ENCODE peak calls at places on chromosomes 2 and 18, in nine cellular contexts. M is skeletal muscle cell, H is Kasumi-1, D is NCI-H510A, O is HepG2, U is germinal center, F is HT1080, Z is HuH-7.5, G is RCC 7860. C is an unnamed sample.
A peak's percentile ranks its signal among the peaks of the same experiment; 100 is the strongest.

GRCh38 chr2:105454801-105455485 is 56.1 kb upstream of the FHL2 start:
- DNase-seq in O (peak; percentile 55), U (peak; percentile 25), M (peak; percentile 91), F (peak; percentile 68), H (peak; percentile 72), Z (no peak), D (no peak), G (peak; percentile 82), C (no peak)

GRCh38 chr2:127695491-127696472 is 5.5 kb upstream of the SFT2D3 start:
- DNase-seq in O (no peak), M (no peak), G (peak; percentile 96), F (peak; percentile 49), U (peak; percentile 64), H (no peak), D (peak; percentile 17), Z (no peak), C (no peak)

GRCh38 chr2:101064868-101065549 is 62.9 kb downstream of the RPL31 start:
- DNase-seq in U (no peak), H (no peak), Z (peak; percentile 31), O (peak; percentile 98), M (no peak), D (peak; percentile 27), F (peak; percentile 90), G (peak; percentile 81), C (no peak)

GRCh38 chr2:180246281-180246680 is 239.2 kb upstream of the CWC22 start:
- DNase-seq in G (no peak), M (peak; percentile 48), H (no peak), U (no peak), Z (no peak), D (no peak), F (no peak), O (no peak), C (no peak)

GRCh38 chr2:127000937-127001336 is 102.2 kb downstream of the TEX51 start:
- DNase-seq in M (no peak), U (no peak), F (no peak), D (no peak), H (no peak), G (no peak), O (no peak), Z (no peak), C (no peak)

GRCh38 chr2:194383404-194383803 is 1273.6 kb upstream of the SLC39A10 start:
- DNase-seq in H (peak; percentile 26), D (no peak), G (no peak), Z (no peak), M (no peak), O (no peak), F (no peak), U (no peak), C (no peak)

GRCh38 chr2:79876430-79876829 is 363.6 kb downstream of the CTNNA2 start:
- DNase-seq in G (no peak), M (no peak), D (no peak), O (peak; percentile 15), U (no peak), H (peak; percentile 81), Z (peak; percentile 18), F (peak; percentile 18), C (no peak)

GRCh38 chr18:8938817-8939216 is 163.7 kb upstream of the NDUFV2 start:
- DNase-seq in F (no peak), G (no peak), M (peak; percentile 48), D (no peak), H (peak; percentile 98), O (no peak), U (no peak), Z (no peak), C (no peak)

GRCh38 chr2:9897796-9898195 is 53.7 kb upstream of the GRHL1 start:
- DNase-seq in G (no peak), U (no peak), Z (no peak), D (no peak), H (no peak), M (no peak), O (no peak), F (no peak), C (no peak)

GRCh38 chr18:2656237-2657042 is 914 bp downstream of the SMCHD1 start:
- DNase-seq in U (peak; percentile 38), D (no peak), H (peak; percentile 28), M (no peak), Z (peak; percentile 48), O (peak; percentile 15), F (no peak), G (no peak), C (no peak)

GRCh38 chr2:11389048-11389413 is 44.6 kb upstream of the ROCK2 start:
- DNase-seq in Z (no peak), H (no peak), G (no peak), D (no peak), O (no peak), M (no peak), F (no peak), U (no peak), C (no peak)